ENCODE peak calls at places on chromosomes 16 and 17, in eight cellular contexts. B is upper lobe of right lung, W is AG04450, D is fibroblast of lung, Q is heart left ventricle, C is MM.1S, T is A549, V is fibroblast of mammary gland. X is an unnamed sample.

GRCh38 chr16:77793417-77793816 is 5.1 kb downstream of the VAT1L start:
- DNase-seq in B (no peak), W (no peak), D (no peak), Q (no peak), C (no peak), T (no peak), V (no peak), X (no peak)

GRCh38 chr17:39194089-39194984 is 3.1 kb downstream of the CACNB1 start:
- DNase-seq in B (peak), W (no peak), D (peak), Q (peak), C (no peak), T (peak), V (peak), X (no peak)

GRCh38 chr16:73304008-73304814 is 256.3 kb upstream of the ZFHX3 start:
- DNase-seq in B (no peak), W (no peak), D (no peak), Q (no peak), C (no peak), T (no peak), V (no peak), X (no peak)

GRCh38 chr17:63032141-63032540 is 66.1 kb downstream of the TANC2 start:
- DNase-seq in B (no peak), W (no peak), D (no peak), Q (no peak), C (no peak), T (no peak), V (no peak), X (no peak)

GRCh38 chr17:57143341-57143740 is 58.3 kb downstream of the AKAP1 start:
- DNase-seq in B (no peak), W (no peak), D (no peak), Q (no peak), C (no peak), T (no peak), V (peak), X (no peak)

GRCh38 chr16:85871756-85872155 is 27.2 kb upstream of the IRF8 start:
- DNase-seq in B (no peak), W (no peak), D (no peak), Q (no peak), C (no peak), T (no peak), V (no peak), X (no peak)

GRCh38 chr16:67108931-67109406 is 772 bp upstream of the PHAF1 start:
- DNase-seq in B (no peak), W (no peak), D (no peak), Q (no peak), C (no peak), T (no peak), V (no peak), X (no peak)

GRCh38 chr17:73546121-73546520 is 98.1 kb downstream of the SDK2 start:
- DNase-seq in B (no peak), W (no peak), D (no peak), Q (no peak), C (no peak), T (no peak), V (no peak), X (no peak)

GRCh38 chr17:31274252-31274651 is 22.8 kb downstream of the OMG start:
- DNase-seq in B (no peak), W (no peak), D (peak), Q (no peak), C (no peak), T (no peak), V (peak), X (no peak)

GRCh38 chr16:9647981-9648701 is 534.1 kb downstream of the GRIN2A start:
- DNase-seq in B (no peak), W (no peak), D (no peak), Q (no peak), C (peak), T (peak), V (peak), X (peak)

GRCh38 chr16:69428652-69429051 is 4.2 kb downstream of the CYB5B start:
- DNase-seq in B (no peak), W (no peak), D (no peak), Q (no peak), C (no peak), T (no peak), V (no peak), X (no peak)

GRCh38 chr17:80819422-80820164 is 172.0 kb upstream of the CHMP6 start:
- DNase-seq in B (peak), W (no peak), D (no peak), Q (no peak), C (no peak), T (no peak), V (no peak), X (no peak)

GRCh38 chr17:13671771-13672170 is 70.0 kb upstream of the HS3ST3A1 start:
- DNase-seq in B (no peak), W (no peak), D (no peak), Q (no peak), C (no peak), T (no peak), V (peak), X (peak)

GRCh38 chr16:57747496-57747895 is 11.9 kb downstream of the KATNB1 start:
- DNase-seq in B (no peak), W (no peak), D (no peak), Q (no peak), C (no peak), T (no peak), V (no peak), X (no peak)

GRCh38 chr17:10290046-10290445 is 82.8 kb downstream of the MYH13 start:
- DNase-seq in B (no peak), W (no peak), D (no peak), Q (peak), C (no peak), T (no peak), V (peak), X (no peak)

DNA sequence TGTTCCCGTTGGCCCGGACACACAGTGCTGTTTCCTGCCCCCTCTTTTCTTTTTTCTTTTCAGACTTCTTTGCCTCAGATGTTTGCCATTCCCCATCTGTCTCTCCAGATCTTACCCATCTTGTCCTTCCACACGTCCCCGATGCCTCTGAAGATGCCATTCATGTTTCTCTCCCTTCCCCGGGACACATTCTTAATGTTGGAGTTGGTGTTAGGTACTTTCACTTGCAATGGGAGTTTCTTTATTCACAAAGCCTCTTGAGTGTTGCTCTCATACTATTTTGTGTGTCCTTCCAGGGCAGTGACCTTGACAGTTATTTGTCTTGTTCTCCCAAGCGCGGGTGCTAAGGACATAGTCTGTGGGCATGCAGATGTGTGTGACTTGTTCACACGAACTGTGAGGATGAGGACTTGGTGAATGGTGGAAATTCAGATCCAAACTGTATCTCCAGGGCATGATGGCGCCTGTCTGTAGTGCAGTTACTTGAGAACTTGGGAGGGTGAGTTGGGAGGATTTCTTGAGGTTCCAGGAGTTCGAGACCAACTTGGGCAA is 8.3 kb downstream of the SEC14L1 start:
- DNase-seq in B (no peak), W (no peak), D (no peak), Q (no peak), C (no peak), T (no peak), V (no peak), X (no peak)
- H3K4me3 ChIP-seq in B (no peak), W (no peak), D (no peak), Q (peak), C (peak), T (no peak), V (no peak), X (no peak)

GRCh38 chr17:8630802-8631553 is 453 bp upstream of the MYH10 start:
- DNase-seq in B (peak), W (peak), D (peak), Q (peak), C (peak), T (peak), V (peak), X (peak)
- TF ChIP-seq CTCF in B (peak), W (peak), D (no peak), Q (peak), C (peak), T (peak), V (no peak), X (peak)

GRCh38 chr17:66301418-66301863 is 972 bp upstream of the PRKCA start:
- DNase-seq in B (no peak), W (no peak), D (no peak), Q (no peak), C (no peak), T (no peak), V (no peak), X (peak)

GRCh38 chr17:66301864-66302741 is at the start of gene PRKCA:
- DNase-seq in B (peak), W (no peak), D (peak), Q (peak), C (peak), T (peak), V (peak), X (peak)

GRCh38 chr17:66299721-66300120 is 2.7 kb upstream of the PRKCA start:
- DNase-seq in B (no peak), W (no peak), D (peak), Q (no peak), C (no peak), T (no peak), V (peak), X (no peak)

GRCh38 chr17:66302761-66303626 is 581 bp downstream of the PRKCA start:
- DNase-seq in B (peak), W (no peak), D (peak), Q (peak), C (peak), T (peak), V (peak), X (peak)

DNA sequence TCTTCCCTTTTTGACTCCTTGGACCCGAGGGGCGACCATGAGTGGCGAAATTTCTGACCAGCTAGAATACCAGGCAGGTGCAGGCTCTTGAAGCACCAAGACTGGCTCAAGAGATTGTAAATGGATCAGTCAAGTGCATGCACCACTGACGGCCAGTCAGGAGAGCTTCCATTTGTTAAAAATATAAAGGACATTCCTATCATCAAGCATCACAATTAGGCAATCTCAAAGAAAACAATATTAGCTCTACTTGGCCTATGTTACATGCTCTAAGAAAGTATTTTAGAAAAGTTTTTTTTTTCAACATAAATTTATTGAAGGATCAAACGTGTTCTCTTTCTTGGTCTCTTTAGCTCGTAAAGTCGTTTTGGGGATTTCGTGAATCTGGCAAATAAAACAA is 1.5 kb upstream of the PRKCA start:
- DNase-seq in B (no peak), W (no peak), D (no peak), Q (no peak), C (no peak), T (no peak), V (no peak), X (no peak)
- H3K4me3 ChIP-seq in B (no peak), W (no peak), D (no peak), Q (no peak), C (no peak), T (no peak), V (no peak), X (no peak)

GRCh38 chr16:81633680-81634379 is 145.3 kb upstream of the PLCG2 start:
- DNase-seq in B (no peak), W (no peak), D (no peak), Q (no peak), C (peak), T (no peak), V (no peak), X (no peak)

GRCh38 chr16:81635336-81635947 is 143.6 kb upstream of the PLCG2 start:
- DNase-seq in B (no peak), W (no peak), D (no peak), Q (no peak), C (no peak), T (no peak), V (no peak), X (no peak)

GRCh38 chr16:81632392-81633146 is 146.5 kb upstream of the PLCG2 start:
- DNase-seq in B (no peak), W (no peak), D (peak), Q (no peak), C (no peak), T (peak), V (peak), X (no peak)

GRCh38 chr16:81634380-81635121 is 144.5 kb upstream of the PLCG2 start:
- DNase-seq in B (no peak), W (no peak), D (peak), Q (no peak), C (no peak), T (no peak), V (no peak), X (no peak)

GRCh38 chr16:81633147-81633619 is 145.9 kb upstream of the PLCG2 start:
- DNase-seq in B (no peak), W (no peak), D (no peak), Q (no peak), C (no peak), T (no peak), V (no peak), X (no peak)
- TF ChIP-seq CTCF in B (peak), W (no peak), D (no peak), Q (no peak), C (peak), T (no peak), V (no peak), X (peak)

GRCh38 chr17:75077490-75078096 is 10.2 kb upstream of the SLC16A5 start:
- DNase-seq in B (peak), W (no peak), D (no peak), Q (peak), C (no peak), T (no peak), V (no peak), X (peak)
- H3K4me3 ChIP-seq in B (peak), W (no peak), D (no peak), Q (peak), C (no peak), T (no peak), V (no peak), X (peak)

GRCh38 chr17:3639981-3640596 is 3.5 kb downstream of the CTNS start:
- DNase-seq in B (no peak), W (no peak), D (no peak), Q (no peak), C (peak), T (no peak), V (peak), X (peak)

GRCh38 chr17:3645310-3645709 is 8.8 kb downstream of the CTNS start:
- DNase-seq in B (no peak), W (no peak), D (no peak), Q (no peak), C (no peak), T (no peak), V (no peak), X (no peak)

GRCh38 chr17:3641014-3641413 is 4.5 kb downstream of the CTNS start:
- DNase-seq in B (no peak), W (no peak), D (no peak), Q (no peak), C (no peak), T (no peak), V (no peak), X (no peak)

GRCh38 chr17:3636908-3637373 is 381 bp downstream of the CTNS start:
- DNase-seq in B (no peak), W (no peak), D (no peak), Q (no peak), C (no peak), T (no peak), V (no peak), X (peak)

DNA sequence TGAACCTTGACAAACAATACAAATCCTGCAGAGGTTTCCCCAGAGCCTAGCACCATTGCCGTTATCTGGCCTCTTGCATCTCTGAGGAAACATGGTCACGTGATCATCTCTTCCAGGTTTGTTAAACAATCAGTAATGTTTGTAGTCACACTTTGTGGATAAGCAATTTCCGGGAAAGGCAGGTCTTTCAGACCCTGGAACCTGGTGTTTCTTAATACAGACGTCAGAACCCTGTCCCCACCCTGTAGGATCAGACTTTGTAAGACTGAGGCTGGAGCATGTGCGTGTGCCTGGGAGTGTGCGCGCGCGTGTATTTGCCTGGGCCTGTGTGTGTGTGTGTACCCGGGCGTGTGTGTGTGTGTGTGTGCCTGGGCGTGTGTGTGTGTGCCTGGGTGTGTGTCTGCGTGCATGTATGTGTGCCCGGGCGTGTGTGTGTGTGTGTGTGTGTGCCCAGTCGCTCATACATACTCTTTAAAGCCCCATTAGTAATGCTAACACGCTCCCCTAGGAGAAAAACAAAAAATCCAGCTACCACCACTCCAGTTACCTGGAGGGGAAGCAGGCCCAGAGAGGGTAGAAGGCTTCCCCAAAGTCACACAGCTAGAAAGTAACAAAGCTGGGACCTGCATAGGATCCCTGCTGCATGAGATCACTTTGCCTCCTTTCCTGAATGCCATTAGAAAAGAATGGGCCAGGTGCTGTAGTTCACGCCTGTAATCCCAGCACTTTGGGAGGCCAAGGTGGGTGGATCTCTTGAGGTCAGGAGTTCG is 5.3 kb downstream of the CTNS start:
- DNase-seq in B (no peak), W (no peak), D (no peak), Q (no peak), C (no peak), T (no peak), V (no peak), X (no peak)
- TF ChIP-seq CTCF in B (no peak), W (no peak), D (no peak), Q (no peak), C (no peak), T (no peak), V (no peak), X (no peak)

X was measured in GM12865.